ENCODE peak calls at places on chromosome 9, in seven cellular contexts. B is left ventricle myocardium inferior, U is colonic mucosa, C is esophagus squamous epithelium, S is thoracic aorta, H is left lung, F is neural progenitor cell. D is an unnamed sample. For H3K4me1 and H3K36me3, the result is how much of the 10 kb centered on the place peaks cover.

GRCh38 chr9:121440265-121440664 is 59.4 kb downstream of the GGTA1 start:
- DNase-seq in H (no peak), S (no peak), U (no peak), C (no peak), F (peak), B (no peak), D (no peak)

GRCh38 chr9:98222885-98223640 is 30.6 kb upstream of the CORO2A start:
- DNase-seq in B (no peak), F (no peak), U (no peak), C (no peak), S (no peak), H (no peak), D (no peak)

GRCh38 chr9:2289234-2289755 is 274.1 kb downstream of the SMARCA2 start:
- DNase-seq in B (no peak), H (no peak), F (no peak), U (no peak), C (no peak), S (no peak), D (no peak)

GRCh38 chr9:112925058-112925641 is 34.5 kb upstream of the SLC46A2 start:
- DNase-seq in C (no peak), B (no peak), U (no peak), S (no peak), F (peak), H (no peak), D (no peak)

GRCh38 chr9:77556396-77556795 is 91.7 kb downstream of the GNA14 start:
- DNase-seq in H (no peak), C (no peak), F (no peak), B (no peak), U (no peak), S (no peak), D (no peak)

GRCh38 chr9:130256644-130257043 is 8.9 kb upstream of the HMCN2 start:
- DNase-seq in B (no peak), S (no peak), U (no peak), C (no peak), H (no peak), F (no peak), D (no peak)

GRCh38 chr9:18477121-18477705 is 3.3 kb downstream of the ADAMTSL1 start:
- DNase-seq in S (no peak), F (no peak), H (no peak), C (no peak), U (no peak), B (no peak), D (no peak)

GRCh38 chr9:88757406-88758010 is 222.5 kb downstream of the NXNL2 start:
- DNase-seq in B (no peak), H (no peak), U (no peak), C (no peak), F (no peak), S (no peak), D (no peak)

GRCh38 chr9:115456515-115456914 is 338.6 kb upstream of the TNC start:
- DNase-seq in C (no peak), F (no peak), U (no peak), S (peak), H (no peak), B (no peak), D (no peak)

GRCh38 chr9:79610019-79610760 is 38.4 kb downstream of the TLE4 start:
- DNase-seq in H (no peak), U (no peak), S (no peak), B (no peak), C (no peak), F (peak), D (no peak)

GRCh38 chr9:25353783-25354182 is 324.5 kb downstream of the TUSC1 start:
- DNase-seq in C (no peak), U (no peak), F (no peak), H (no peak), B (no peak), S (no peak), D (no peak)

GRCh38 chr9:107557236-107557990 is 67.8 kb upstream of the KLF4 start:
- DNase-seq in C (no peak), B (no peak), H (no peak), U (no peak), F (no peak), S (no peak), D (no peak)

GRCh38 chr9:128382261-128382660 is 11.1 kb downstream of the URM1 start:
- DNase-seq in H (no peak), B (no peak), C (no peak), U (no peak), S (no peak), F (no peak), D (no peak)

GRCh38 chr9:71326360-71326759 is 204.9 kb upstream of the TRPM3 start:
- DNase-seq in U (no peak), F (no peak), H (no peak), S (no peak), C (no peak), B (no peak), D (no peak)

GRCh38 chr9:94804917-94805544 is 78.5 kb downstream of the AOPEP start:
- DNase-seq in C (no peak), B (no peak), U (no peak), H (no peak), S (no peak), F (no peak), D (no peak)

GRCh38 chr9:101311759-101312420 is 72.9 kb downstream of the BAAT start:
- DNase-seq in U (no peak), H (no peak), F (peak), S (no peak), C (no peak), B (no peak), D (no peak)

GRCh38 chr9:92619601-92620300 is 50.2 kb downstream of the IPPK start:
- DNase-seq in S (no peak), B (no peak), C (no peak), U (no peak), F (no peak), H (no peak), D (no peak)

GRCh38 chr9:130212543-130213297 is 40.5 kb downstream of the NCS1 start:
- DNase-seq in F (no peak), C (no peak), H (no peak), B (no peak), U (no peak), S (no peak), D (no peak)

GRCh38 chr9:116453785-116454184 is 233.3 kb upstream of the TRIM32 start:
- DNase-seq in U (no peak), F (no peak), S (no peak), B (no peak), C (no peak), H (no peak), D (no peak)

GRCh38 chr9:136886610-136887597 is 588 bp downstream of the TRAF2 start:
- DNase-seq in C (no peak), U (no peak), F (peak), H (no peak), B (no peak), S (no peak), D (peak)

GRCh38 chr9:110351009-110351467 is 13.4 kb upstream of the TXNDC8 start:
- DNase-seq in C (no peak), H (no peak), B (no peak), U (peak), F (no peak), S (no peak), D (no peak)

GRCh38 chr9:123473226-123473625 is 117.2 kb downstream of the CRB2 start:
- DNase-seq in B (no peak), H (no peak), U (no peak), S (no peak), C (no peak), F (peak), D (peak)

GRCh38 chr9:127204771-127205470 is 59.7 kb upstream of the GARNL3 start:
- DNase-seq in F (no peak), C (no peak), U (no peak), B (peak), H (no peak), S (no peak), D (no peak)

GRCh38 chr9:116641292-116642059 is 45.6 kb upstream of the TRIM32 start:
- DNase-seq in H (no peak), C (no peak), B (no peak), S (no peak), U (no peak), F (no peak), D (no peak)

GRCh38 chr9:16145196-16145950 is 592.5 kb downstream of the CCDC171 start:
- DNase-seq in U (no peak), B (no peak), C (no peak), F (no peak), H (no peak), S (no peak), D (no peak)

GRCh38 chr9:127159949-127160610 is 37.6 kb upstream of the ANGPTL2 start:
- DNase-seq in H (no peak), U (peak), F (no peak), S (no peak), C (no peak), B (no peak), D (no peak)

GRCh38 chr9:109264865-109265532 is 55.9 kb downstream of the EPB41L4B start:
- DNase-seq in S (no peak), U (peak), B (peak), F (no peak), C (no peak), H (peak), D (peak)

GRCh38 chr9:131020388-131020787 is 11.4 kb downstream of the LAMC3 start:
- DNase-seq in H (no peak), S (no peak), U (no peak), C (no peak), F (no peak), B (no peak), D (no peak)

GRCh38 chr9:125782718-125783117 is 35.5 kb downstream of the PBX3 start:
- DNase-seq in S (no peak), B (no peak), C (no peak), H (no peak), F (no peak), U (no peak), D (no peak)

GRCh38 chr9:37486616-37487544 is 1.1 kb downstream of the POLR1E start:
- DNase-seq in C (no peak), F (no peak), H (no peak), S (peak), B (peak), U (no peak), D (no peak)

GRCh38 chr9:27487128-27487527 is 37.0 kb upstream of the IFNK start:
- DNase-seq in F (no peak), S (no peak), C (no peak), U (no peak), H (no peak), B (no peak), D (no peak)

GRCh38 chr9:117377046-117377445 is 37.8 kb downstream of the ASTN2 start:
- DNase-seq in S (no peak), B (no peak), F (peak), C (no peak), U (no peak), H (no peak), D (peak)

GRCh38 chr9:78438765-78439164 is 141.8 kb downstream of the PSAT1 start:
- DNase-seq in C (no peak), S (no peak), B (no peak), F (peak), U (no peak), H (no peak), D (no peak)

GRCh38 chr9:110058304-110058953 is 149.5 kb downstream of the C9orf152 start:
- DNase-seq in U (peak), B (no peak), H (no peak), S (no peak), F (peak), C (no peak), D (peak)

GRCh38 chr9:36301227-36301626 is 43.0 kb upstream of the GNE start:
- DNase-seq in H (no peak), B (no peak), F (no peak), S (no peak), U (no peak), C (no peak), D (no peak)
- H3K4me1 ChIP-seq in H (under half), B (under half), F (under half), S (under half), U (under half), C (under half), D (under half)

GRCh38 chr9:133791069-133791468 is 52.9 kb upstream of the SARDH start:
- DNase-seq in S (no peak), F (no peak), U (no peak), B (no peak), C (no peak), H (no peak), D (no peak)
- H3K36me3 ChIP-seq in S (under half), F (under half), U (under half), B (under half), C (under half), H (under half), D (under half)

DNA sequence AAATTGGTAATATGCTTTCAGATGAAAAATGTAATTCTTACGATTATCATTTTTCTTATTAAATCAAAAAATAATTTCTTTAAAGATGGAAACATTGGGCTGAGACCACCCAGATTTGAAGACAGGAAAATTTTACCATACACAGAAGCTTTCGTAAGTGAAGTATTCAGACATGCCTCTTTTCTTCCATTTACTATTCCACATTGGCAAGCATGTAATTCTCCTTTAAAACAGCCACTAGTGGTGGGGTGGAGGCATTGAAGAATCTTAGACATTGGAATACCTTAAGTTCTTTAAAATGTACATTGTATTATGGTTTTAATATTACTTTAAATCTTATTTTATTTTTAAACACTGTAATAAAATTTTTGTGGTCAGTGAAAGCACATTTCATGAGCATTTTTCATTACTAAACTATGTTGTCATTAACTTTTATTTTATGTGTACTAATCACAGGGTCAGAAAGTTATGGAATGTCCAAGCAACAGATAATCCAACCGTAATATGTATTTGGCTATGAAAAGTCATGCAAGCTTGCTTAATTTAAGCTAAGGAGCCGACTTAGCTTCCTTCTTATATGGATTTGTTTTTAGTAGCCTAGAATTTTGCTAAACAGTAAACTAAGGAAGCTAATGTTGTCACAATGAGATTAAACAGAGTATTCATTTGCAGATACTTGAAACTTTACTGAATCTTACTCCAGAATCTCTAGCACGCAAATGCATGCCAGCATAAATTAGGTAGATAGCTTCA is 97.4 kb upstream of the ALDH1A1 start:
- DNase-seq in B (no peak), S (no peak), F (no peak), H (no peak), U (no peak), C (no peak), D (no peak)
- TF ChIP-seq CTCF in B (no peak), S (no peak), F (no peak), H (peak), U (no peak), C (no peak), D (no peak)

GRCh38 chr9:22214497-22215031 is 205.5 kb upstream of the CDKN2B start:
- DNase-seq in B (no peak), S (no peak), C (no peak), F (no peak), H (no peak), U (no peak), D (no peak)
- H3K4me1 ChIP-seq in B (under half), S (under half), C (under half), F (under half), H (under half), U (under half), D (under half)

D was measured in mucosa of descending colon.